ENCODE peak calls at places on chromosomes 12 and 14, in six cellular contexts. One of them, this sample, is unnamed.

GRCh38 chr14:106317593-106317992 is 791.2 kb downstream of the TMEM121 start:
- DNase-seq in WERI-Rb-1: no peak
- DNase-seq in CD8-positive, alpha-beta T cell: no peak
- DNase-seq in left ventricle myocardium inferior: no peak
- DNase-seq in epithelial cell of esophagus: no peak
- DNase-seq in heart right ventricle: no peak
- DNase-seq in this sample: no peak

GRCh38 chr12:9349888-9350885 is 142.0 kb upstream of the PZP start:
- DNase-seq in WERI-Rb-1: no peak
- DNase-seq in CD8-positive, alpha-beta T cell: no peak
- DNase-seq in left ventricle myocardium inferior: no peak
- DNase-seq in epithelial cell of esophagus: peak; percentile 39
- DNase-seq in heart right ventricle: no peak
- DNase-seq in this sample: no peak

GRCh38 chr12:117821480-117822175 is 147.2 kb downstream of the KSR2 start:
- DNase-seq in WERI-Rb-1: no peak
- DNase-seq in CD8-positive, alpha-beta T cell: no peak
- DNase-seq in left ventricle myocardium inferior: no peak
- DNase-seq in epithelial cell of esophagus: no peak
- DNase-seq in heart right ventricle: no peak
- DNase-seq in this sample: peak; percentile 76

GRCh38 chr12:88746386-88746785 is 166.1 kb upstream of the KITLG start:
- DNase-seq in WERI-Rb-1: no peak
- DNase-seq in CD8-positive, alpha-beta T cell: no peak
- DNase-seq in left ventricle myocardium inferior: no peak
- DNase-seq in epithelial cell of esophagus: no peak
- DNase-seq in heart right ventricle: no peak
- DNase-seq in this sample: no peak

GRCh38 chr12:131675126-131676080 is 35.5 kb upstream of the SFSWAP start:
- DNase-seq in WERI-Rb-1: no peak
- DNase-seq in CD8-positive, alpha-beta T cell: no peak
- DNase-seq in left ventricle myocardium inferior: no peak
- DNase-seq in epithelial cell of esophagus: no peak
- DNase-seq in heart right ventricle: no peak
- DNase-seq in this sample: no peak

GRCh38 chr12:74412607-74413230 is 124.9 kb upstream of the ATXN7L3B start:
- DNase-seq in WERI-Rb-1: no peak
- DNase-seq in CD8-positive, alpha-beta T cell: no peak
- DNase-seq in left ventricle myocardium inferior: no peak
- DNase-seq in epithelial cell of esophagus: peak; percentile 24
- DNase-seq in heart right ventricle: no peak
- DNase-seq in this sample: no peak

GRCh38 chr12:14955876-14956811 is 5.3 kb downstream of the ARHGDIB start:
- DNase-seq in WERI-Rb-1: peak; percentile 14
- DNase-seq in CD8-positive, alpha-beta T cell: no peak
- DNase-seq in left ventricle myocardium inferior: no peak
- DNase-seq in epithelial cell of esophagus: no peak
- DNase-seq in heart right ventricle: no peak
- DNase-seq in this sample: no peak

GRCh38 chr12:69475237-69475984 is 5.2 kb downstream of the FRS2 start:
- DNase-seq in WERI-Rb-1: peak; percentile 43
- DNase-seq in CD8-positive, alpha-beta T cell: no peak
- DNase-seq in left ventricle myocardium inferior: no peak
- DNase-seq in epithelial cell of esophagus: no peak
- DNase-seq in heart right ventricle: no peak
- DNase-seq in this sample: no peak

GRCh38 chr12:125228519-125229260 is 163.5 kb downstream of the AACS start:
- DNase-seq in WERI-Rb-1: peak; percentile 50
- DNase-seq in CD8-positive, alpha-beta T cell: no peak
- DNase-seq in left ventricle myocardium inferior: no peak
- DNase-seq in epithelial cell of esophagus: no peak
- DNase-seq in heart right ventricle: no peak
- DNase-seq in this sample: no peak

GRCh38 chr12:28033538-28033915 is 61.0 kb upstream of the PTHLH start:
- DNase-seq in WERI-Rb-1: no peak
- DNase-seq in CD8-positive, alpha-beta T cell: no peak
- DNase-seq in left ventricle myocardium inferior: no peak
- DNase-seq in epithelial cell of esophagus: peak; percentile 92
- DNase-seq in heart right ventricle: no peak
- DNase-seq in this sample: no peak

GRCh38 chr14:59150990-59151389 is 37.5 kb upstream of the DAAM1 start:
- DNase-seq in WERI-Rb-1: no peak
- DNase-seq in CD8-positive, alpha-beta T cell: no peak
- DNase-seq in left ventricle myocardium inferior: no peak
- DNase-seq in epithelial cell of esophagus: no peak
- DNase-seq in heart right ventricle: no peak
- DNase-seq in this sample: no peak

GRCh38 chr12:55642275-55643068 is 5.8 kb downstream of the OR10P1 start:
- DNase-seq in WERI-Rb-1: no peak
- DNase-seq in CD8-positive, alpha-beta T cell: no peak
- DNase-seq in left ventricle myocardium inferior: no peak
- DNase-seq in epithelial cell of esophagus: no peak
- DNase-seq in heart right ventricle: no peak
- DNase-seq in this sample: no peak

GRCh38 chr12:62123721-62124203 is 136.4 kb upstream of the USP15 start:
- DNase-seq in WERI-Rb-1: peak; percentile 53
- DNase-seq in CD8-positive, alpha-beta T cell: no peak
- DNase-seq in left ventricle myocardium inferior: no peak
- DNase-seq in epithelial cell of esophagus: peak; percentile 62
- DNase-seq in heart right ventricle: peak; percentile 4
- DNase-seq in this sample: peak; percentile 17

GRCh38 chr12:52920937-52921336 is 16.1 kb upstream of the KRT8 start:
- DNase-seq in WERI-Rb-1: no peak
- DNase-seq in CD8-positive, alpha-beta T cell: no peak
- DNase-seq in left ventricle myocardium inferior: no peak
- DNase-seq in epithelial cell of esophagus: no peak
- DNase-seq in heart right ventricle: no peak
- DNase-seq in this sample: no peak

GRCh38 chr12:6950401-6950801 is 755 bp upstream of the PTPN6 start:
- DNase-seq in WERI-Rb-1: no peak
- DNase-seq in CD8-positive, alpha-beta T cell: no peak
- DNase-seq in left ventricle myocardium inferior: no peak
- DNase-seq in epithelial cell of esophagus: no peak
- DNase-seq in heart right ventricle: no peak
- DNase-seq in this sample: no peak

GRCh38 chr12:57735952-57736742 is 2.4 kb downstream of the AGAP2 start:
- DNase-seq in WERI-Rb-1: peak; percentile 79
- DNase-seq in CD8-positive, alpha-beta T cell: no peak
- DNase-seq in left ventricle myocardium inferior: peak; percentile 58
- DNase-seq in epithelial cell of esophagus: no peak
- DNase-seq in heart right ventricle: peak; percentile 53
- DNase-seq in this sample: no peak

GRCh38 chr14:67537736-67538135 is 4.6 kb downstream of the PLEKHH1 start:
- DNase-seq in WERI-Rb-1: no peak
- DNase-seq in CD8-positive, alpha-beta T cell: no peak
- DNase-seq in left ventricle myocardium inferior: no peak
- DNase-seq in epithelial cell of esophagus: no peak
- DNase-seq in heart right ventricle: no peak
- DNase-seq in this sample: no peak

GRCh38 chr12:39643052-39643451 is 23.4 kb upstream of the ABCD2 start:
- DNase-seq in WERI-Rb-1: no peak
- DNase-seq in CD8-positive, alpha-beta T cell: no peak
- DNase-seq in left ventricle myocardium inferior: no peak
- DNase-seq in epithelial cell of esophagus: no peak
- DNase-seq in heart right ventricle: no peak
- DNase-seq in this sample: no peak

GRCh38 chr12:102059343-102059742 is 2.4 kb downstream of the WASHC3 start:
- DNase-seq in WERI-Rb-1: no peak
- DNase-seq in CD8-positive, alpha-beta T cell: no peak
- DNase-seq in left ventricle myocardium inferior: no peak
- DNase-seq in epithelial cell of esophagus: no peak
- DNase-seq in heart right ventricle: no peak
- DNase-seq in this sample: no peak

GRCh38 chr12:64496839-64497400 is 45.0 kb downstream of the TBK1 start:
- DNase-seq in WERI-Rb-1: no peak
- DNase-seq in CD8-positive, alpha-beta T cell: no peak
- DNase-seq in left ventricle myocardium inferior: no peak
- DNase-seq in epithelial cell of esophagus: no peak
- DNase-seq in heart right ventricle: no peak
- DNase-seq in this sample: no peak

GRCh38 chr14:75980856-75981255 is 939 bp downstream of the TGFB3 start:
- DNase-seq in WERI-Rb-1: no peak
- DNase-seq in CD8-positive, alpha-beta T cell: no peak
- DNase-seq in left ventricle myocardium inferior: no peak
- DNase-seq in epithelial cell of esophagus: peak; percentile 37
- DNase-seq in heart right ventricle: no peak
- DNase-seq in this sample: peak; percentile 18

GRCh38 chr14:75982724-75983358 is 1.0 kb upstream of the TGFB3 start:
- DNase-seq in WERI-Rb-1: no peak
- DNase-seq in CD8-positive, alpha-beta T cell: no peak
- DNase-seq in left ventricle myocardium inferior: peak; percentile 82
- DNase-seq in epithelial cell of esophagus: peak; percentile 33
- DNase-seq in heart right ventricle: peak; percentile 81
- DNase-seq in this sample: no peak

GRCh38 chr14:75981826-75982723 is at the start of gene TGFB3:
- DNase-seq in WERI-Rb-1: peak; percentile 84
- DNase-seq in CD8-positive, alpha-beta T cell: peak; percentile 57
- DNase-seq in left ventricle myocardium inferior: peak; percentile 85
- DNase-seq in epithelial cell of esophagus: peak; percentile 81
- DNase-seq in heart right ventricle: peak; percentile 89
- DNase-seq in this sample: peak; percentile 23

GRCh38 chr14:75979641-75980422 is 2.0 kb downstream of the TGFB3 start:
- DNase-seq in WERI-Rb-1: no peak
- DNase-seq in CD8-positive, alpha-beta T cell: no peak
- DNase-seq in left ventricle myocardium inferior: no peak
- DNase-seq in epithelial cell of esophagus: no peak
- DNase-seq in heart right ventricle: no peak
- DNase-seq in this sample: no peak

DNA sequence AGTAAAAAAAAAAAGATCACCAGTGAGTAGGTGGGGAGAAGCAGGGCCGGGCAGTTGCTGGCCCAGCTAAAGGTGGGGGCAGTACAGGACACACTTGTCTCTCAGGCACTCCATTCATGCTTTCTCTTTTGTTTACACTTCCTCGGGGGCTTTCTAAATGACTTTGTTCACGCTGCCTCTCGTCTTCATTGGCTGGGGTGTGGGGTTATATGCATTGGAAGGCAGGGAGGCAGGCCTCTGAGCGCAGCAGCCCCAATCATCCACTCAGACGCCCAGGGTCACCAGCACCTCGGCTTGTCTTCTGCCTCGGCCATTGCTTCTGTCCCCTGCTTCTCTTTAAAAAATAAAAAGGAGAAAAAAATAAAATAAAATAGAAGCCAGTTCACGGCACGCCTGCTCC is 369 bp downstream of the TGFB3 start:
- DNase-seq in WERI-Rb-1: no peak
- DNase-seq in CD8-positive, alpha-beta T cell: no peak
- DNase-seq in left ventricle myocardium inferior: no peak
- DNase-seq in epithelial cell of esophagus: peak; percentile 20
- DNase-seq in heart right ventricle: no peak
- DNase-seq in this sample: no peak
- H3K4me3 ChIP-seq in WERI-Rb-1: peak overlapping the region; percentile 62
- H3K4me3 ChIP-seq in CD8-positive, alpha-beta T cell: peak overlapping the region; percentile 87
- H3K4me3 ChIP-seq in left ventricle myocardium inferior: peak overlapping the region; percentile 87
- H3K4me3 ChIP-seq in epithelial cell of esophagus: peak overlapping the region; percentile 57
- H3K4me3 ChIP-seq in heart right ventricle: peak overlapping the region; percentile 70
- H3K4me3 ChIP-seq in this sample: no peak overlapping the region

DNA sequence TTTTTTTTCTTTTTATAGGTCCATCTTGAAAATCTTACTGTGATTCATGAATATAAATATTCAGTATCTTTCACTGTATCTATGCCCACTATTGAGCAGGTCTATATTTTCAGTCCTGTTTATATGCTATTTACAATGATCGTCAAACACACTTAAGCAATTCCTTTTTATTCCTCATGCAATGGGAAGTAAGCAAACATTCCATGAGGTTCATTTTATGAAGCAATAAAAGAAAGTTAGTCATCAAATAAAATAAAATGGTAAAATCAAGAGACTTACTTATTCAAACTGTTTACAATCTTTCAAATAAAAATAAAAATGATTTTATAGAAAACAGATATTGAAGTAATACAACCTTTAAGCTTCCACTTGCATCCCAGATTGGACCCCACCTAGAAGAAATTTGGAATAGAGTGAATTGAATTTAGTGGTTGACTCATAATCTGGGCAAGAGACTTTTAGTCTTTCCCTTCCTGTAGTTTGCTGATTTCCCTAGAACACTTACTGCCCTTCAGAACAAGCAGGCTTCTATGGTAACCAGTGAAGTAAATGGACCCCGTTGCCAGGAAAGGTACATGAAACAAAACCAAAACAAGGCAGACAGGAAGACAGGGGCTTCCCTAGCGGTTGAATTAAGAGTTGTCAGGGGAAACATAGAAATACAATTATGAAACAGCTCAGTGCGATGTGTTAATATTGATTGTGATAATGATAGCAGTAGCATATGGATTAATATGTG is 241.0 kb upstream of the ATP2B1 start:
- DNase-seq in WERI-Rb-1: no peak
- DNase-seq in CD8-positive, alpha-beta T cell: peak; percentile 23
- DNase-seq in left ventricle myocardium inferior: no peak
- DNase-seq in epithelial cell of esophagus: peak; percentile 56
- DNase-seq in heart right ventricle: peak; percentile 66
- DNase-seq in this sample: peak; percentile 81
- TF ChIP-seq CTCF in WERI-Rb-1: no peak
- TF ChIP-seq CTCF in CD8-positive, alpha-beta T cell: peak; percentile 45
- TF ChIP-seq CTCF in left ventricle myocardium inferior: peak; percentile 24
- TF ChIP-seq CTCF in epithelial cell of esophagus: no peak
- TF ChIP-seq CTCF in heart right ventricle: no peak
- TF ChIP-seq CTCF in this sample: no peak

DNA sequence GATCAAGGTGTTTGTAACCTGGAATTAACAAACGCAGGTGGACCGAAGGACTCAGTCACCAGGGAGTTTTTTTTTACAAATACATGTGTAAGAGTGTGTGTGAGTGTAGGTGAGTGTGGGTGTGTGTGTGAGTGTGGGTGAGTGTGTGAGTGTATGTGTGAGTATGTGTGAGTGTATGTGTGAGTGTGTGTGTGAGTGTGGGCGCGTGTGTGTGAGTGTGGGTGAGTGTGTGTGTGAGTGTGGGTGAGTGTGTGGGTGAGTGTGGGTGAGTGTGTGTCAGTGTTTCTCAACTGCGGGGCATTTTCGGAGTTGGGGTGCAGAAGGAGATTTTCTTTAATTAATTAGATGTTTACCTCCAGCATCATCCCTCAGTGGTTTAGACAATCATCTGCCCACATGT is 1178.8 kb downstream of the VRK1 start:
- DNase-seq in WERI-Rb-1: no peak
- DNase-seq in CD8-positive, alpha-beta T cell: no peak
- DNase-seq in left ventricle myocardium inferior: no peak
- DNase-seq in epithelial cell of esophagus: no peak
- DNase-seq in heart right ventricle: no peak
- DNase-seq in this sample: no peak
- H3K4me3 ChIP-seq in WERI-Rb-1: no peak overlapping the region
- H3K4me3 ChIP-seq in CD8-positive, alpha-beta T cell: peak overlapping the region; percentile 75
- H3K4me3 ChIP-seq in left ventricle myocardium inferior: peak overlapping the region; percentile 65
- H3K4me3 ChIP-seq in epithelial cell of esophagus: no peak overlapping the region
- H3K4me3 ChIP-seq in heart right ventricle: no peak overlapping the region
- H3K4me3 ChIP-seq in this sample: no peak overlapping the region

DNA sequence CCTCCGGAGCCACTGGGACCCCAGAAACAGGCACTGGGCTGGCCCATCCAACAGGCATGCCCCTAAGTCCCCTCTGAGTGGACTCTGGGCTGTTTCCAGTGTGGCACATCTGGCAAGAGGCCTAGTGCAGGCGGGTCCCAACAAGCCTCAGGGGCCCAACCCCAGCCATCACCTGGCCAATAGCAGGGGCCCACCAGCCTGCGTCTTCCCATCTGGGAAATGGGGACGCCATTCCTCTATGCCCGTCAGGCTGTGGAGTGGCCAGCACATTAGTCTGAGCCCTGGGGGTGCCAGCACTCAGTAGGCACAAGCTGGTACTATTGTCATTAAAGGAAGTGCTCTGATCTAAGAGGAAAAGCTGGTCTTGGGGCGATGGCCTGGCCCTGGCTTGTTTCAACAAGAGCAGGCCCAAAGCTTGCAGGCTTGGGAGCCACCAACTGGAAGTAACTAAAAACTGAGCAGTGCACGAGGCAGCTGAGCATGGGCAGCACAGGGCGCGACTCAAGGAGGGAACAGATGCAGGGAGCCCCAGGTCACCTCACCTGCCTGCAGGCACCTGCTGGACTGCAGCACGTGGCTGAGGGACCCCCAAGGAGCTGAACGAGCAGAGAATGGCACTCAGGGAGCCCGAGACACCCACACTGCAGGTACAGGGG is 8.4 kb downstream of the DEGS2 start:
- DNase-seq in WERI-Rb-1: no peak
- DNase-seq in CD8-positive, alpha-beta T cell: no peak
- DNase-seq in left ventricle myocardium inferior: no peak
- DNase-seq in epithelial cell of esophagus: peak; percentile 70
- DNase-seq in heart right ventricle: no peak
- DNase-seq in this sample: no peak
- TF ChIP-seq CTCF in WERI-Rb-1: no peak
- TF ChIP-seq CTCF in CD8-positive, alpha-beta T cell: no peak
- TF ChIP-seq CTCF in left ventricle myocardium inferior: no peak
- TF ChIP-seq CTCF in epithelial cell of esophagus: no peak
- TF ChIP-seq CTCF in heart right ventricle: no peak
- TF ChIP-seq CTCF in this sample: no peak

This sample was measured in LNCaP clone FGC.